ENCODE peak calls at places on chromosomes 13 and 19, in four cellular contexts. N is stomach, C is PC-3, H is heart right ventricle. Z is an unnamed sample.

GRCh38 chr19:38793671-38794070 is 4.7 kb downstream of the LGALS7B start:
- DNase-seq in N (no peak), C (no peak), H (no peak), Z (no peak)

GRCh38 chr19:33453207-33453736 is 68.3 kb downstream of the PEPD start:
- DNase-seq in N (no peak), C (no peak), H (no peak), Z (no peak)

GRCh38 chr13:46751811-46752635 is 44.9 kb downstream of the ESD start:
- DNase-seq in N (no peak), C (no peak), H (no peak), Z (no peak)

GRCh38 chr13:110716235-110716505 is 2.7 kb downstream of the ING1 start:
- DNase-seq in N (peak; percentile 51), C (peak; percentile 40), H (peak; percentile 37), Z (peak; percentile 68)

GRCh38 chr13:76293346-76293745 is 592.9 kb downstream of the KCTD12 start:
- DNase-seq in N (no peak), C (peak; percentile 76), H (no peak), Z (no peak)

GRCh38 chr13:76813874-76814273 is 72.3 kb downstream of the KCTD12 start:
- DNase-seq in N (peak; percentile 47), C (no peak), H (no peak), Z (peak; percentile 92)

GRCh38 chr13:104318121-104318520 is 1251.9 kb upstream of the SLC10A2 start:
- DNase-seq in N (no peak), C (peak; percentile 38), H (no peak), Z (no peak)

GRCh38 chr19:45668342-45668871 is 386 bp downstream of the GIPR start:
- DNase-seq in N (peak; percentile 28), C (no peak), H (no peak), Z (peak; percentile 53)

GRCh38 chr19:7874080-7874856 is at the start of gene PRR36:
- DNase-seq in N (peak; percentile 72), C (peak; percentile 80), H (no peak), Z (no peak)

GRCh38 chr19:16042533-16043085 is 33.7 kb upstream of the TPM4 start:
- DNase-seq in N (no peak), C (peak; percentile 9), H (no peak), Z (no peak)

GRCh38 chr19:54179921-54180452 is 7.0 kb upstream of the TMC4 start:
- DNase-seq in N (peak; percentile 72), C (peak; percentile 16), H (no peak), Z (peak; percentile 74)

GRCh38 chr13:102901615-102902305 is 55.9 kb downstream of the ERCC5 start:
- DNase-seq in N (no peak), C (peak; percentile 5), H (no peak), Z (no peak)

GRCh38 chr19:29326351-29326750 is 113.4 kb upstream of the UQCRFS1 start:
- DNase-seq in N (no peak), C (no peak), H (no peak), Z (no peak)

GRCh38 chr13:45231722-45232121 is 30.9 kb upstream of the KCTD4 start:
- DNase-seq in N (no peak), C (no peak), H (no peak), Z (no peak)

GRCh38 chr13:29713841-29714240 is 118.4 kb upstream of the SLC7A1 start:
- DNase-seq in N (no peak), C (peak; percentile 63), H (no peak), Z (no peak)

GRCh38 chr13:90675129-90675528 is 672.4 kb upstream of the MIR17HG start:
- DNase-seq in N (no peak), C (no peak), H (no peak), Z (no peak)

GRCh38 chr13:99830931-99831330 is 140.6 kb downstream of the ZIC5 start:
- DNase-seq in N (no peak), C (no peak), H (no peak), Z (no peak)
- TF ChIP-seq CTCF in N (no peak), C (no peak), H (no peak), Z (no peak)

GRCh38 chr19:48837081-48837524 is 812 bp upstream of the HSD17B14 start:
- DNase-seq in N (peak; percentile 56), C (peak; percentile 82), H (peak; percentile 81), Z (peak; percentile 77)

GRCh38 chr19:48835734-48836088 is 580 bp downstream of the HSD17B14 start:
- DNase-seq in N (peak; percentile 98), C (peak; percentile 87), H (peak; percentile 93), Z (peak; percentile 96)

GRCh38 chr19:48833977-48834376 is 2.3 kb downstream of the HSD17B14 start:
- DNase-seq in N (no peak), C (no peak), H (no peak), Z (no peak)

GRCh38 chr19:48837586-48838191 is 1.4 kb upstream of the HSD17B14 start:
- DNase-seq in N (no peak), C (no peak), H (no peak), Z (no peak)

DNA sequence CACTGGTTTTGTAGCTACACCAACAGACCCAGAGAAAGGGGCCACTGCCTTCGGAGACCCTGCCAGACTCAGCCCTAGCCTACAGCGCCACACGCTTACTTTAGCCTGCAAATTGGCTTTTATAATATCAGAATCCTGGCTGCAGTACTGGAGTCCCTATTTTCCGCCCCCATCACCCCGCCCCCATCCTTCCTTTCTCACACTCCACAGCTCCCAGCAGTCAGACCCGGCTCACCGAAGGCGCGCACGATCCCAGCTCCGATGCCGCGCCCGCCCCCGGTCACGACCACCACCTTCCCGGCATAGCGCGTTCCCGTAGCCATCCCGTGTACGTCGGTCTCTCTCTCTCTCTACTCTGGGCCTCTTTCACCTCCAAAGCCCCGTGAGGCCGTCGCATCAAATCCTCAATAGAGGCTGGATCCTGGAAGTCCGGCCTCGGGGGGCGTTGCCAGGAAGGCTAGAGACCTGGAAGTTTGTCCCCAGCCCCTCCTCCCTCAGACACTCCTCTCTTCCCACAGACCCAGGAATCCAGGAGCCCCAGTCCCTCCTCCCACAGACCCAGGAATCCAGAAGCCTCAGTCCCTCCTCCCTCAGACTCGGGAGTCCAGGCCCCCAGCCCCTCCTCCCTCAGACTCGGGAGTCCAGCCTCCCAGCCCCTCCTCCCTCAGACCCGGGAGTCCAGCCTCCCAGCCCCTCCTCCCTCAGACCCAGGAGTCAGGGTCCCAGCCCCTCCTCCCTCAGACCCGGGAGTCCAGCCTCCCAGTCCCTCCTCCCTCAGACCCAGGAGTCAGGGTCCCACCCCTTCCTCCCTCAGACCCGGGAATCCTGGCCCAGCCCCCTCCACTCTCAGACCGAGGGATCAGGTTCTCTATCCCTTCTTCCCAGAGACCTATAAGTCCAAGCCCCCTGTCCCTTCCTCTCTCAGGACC is at the start of gene HSD17B14:
- DNase-seq in N (no peak), C (peak; percentile 41), H (no peak), Z (no peak)
- H3K4me3 ChIP-seq in N (peak within 1 kb of the TSS; percentile 43), C (peak within 1 kb of the TSS; percentile 69), H (peak within 1 kb of the TSS; percentile 21), Z (no peak within 1 kb of the TSS)

DNA sequence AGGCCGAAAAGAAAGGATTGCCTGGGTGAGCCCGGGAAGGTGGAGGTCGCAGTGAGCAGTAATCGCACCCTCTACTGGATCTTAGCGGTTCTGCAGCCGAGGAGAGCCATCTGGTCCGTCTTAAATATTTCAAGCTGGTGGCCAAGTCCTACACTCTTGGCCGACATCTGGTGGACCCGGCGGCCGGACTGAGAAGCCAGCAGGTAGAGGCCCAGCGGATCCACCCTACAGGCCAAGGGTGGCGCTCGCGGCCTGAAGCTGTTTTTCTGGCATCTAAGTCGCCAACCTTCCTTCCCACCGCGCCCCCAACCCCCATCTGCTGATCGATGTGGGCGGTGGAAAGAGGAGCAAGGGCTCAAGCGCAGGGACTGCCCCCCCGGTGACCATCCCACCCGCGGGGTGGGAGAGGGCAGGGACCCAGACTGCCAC is 46.5 kb upstream of the ZNF730 start:
- DNase-seq in N (no peak), C (no peak), H (peak; percentile 33), Z (peak; percentile 26)
- TF ChIP-seq CTCF in N (no peak), C (peak; percentile 15), H (peak; percentile 50), Z (no peak)

GRCh38 chr19:4557186-4557970 is 2.1 kb downstream of the SEMA6B start:
- DNase-seq in N (no peak), C (peak; percentile 59), H (no peak), Z (no peak)

GRCh38 chr19:4554717-4555116 is 4.8 kb downstream of the SEMA6B start:
- DNase-seq in N (no peak), C (no peak), H (no peak), Z (no peak)

GRCh38 chr19:4553775-4554174 is 5.7 kb downstream of the SEMA6B start:
- DNase-seq in N (no peak), C (no peak), H (no peak), Z (no peak)

GRCh38 chr19:4556574-4557185 is 2.8 kb downstream of the SEMA6B start:
- DNase-seq in N (no peak), C (peak; percentile 84), H (no peak), Z (peak; percentile 61)

DNA sequence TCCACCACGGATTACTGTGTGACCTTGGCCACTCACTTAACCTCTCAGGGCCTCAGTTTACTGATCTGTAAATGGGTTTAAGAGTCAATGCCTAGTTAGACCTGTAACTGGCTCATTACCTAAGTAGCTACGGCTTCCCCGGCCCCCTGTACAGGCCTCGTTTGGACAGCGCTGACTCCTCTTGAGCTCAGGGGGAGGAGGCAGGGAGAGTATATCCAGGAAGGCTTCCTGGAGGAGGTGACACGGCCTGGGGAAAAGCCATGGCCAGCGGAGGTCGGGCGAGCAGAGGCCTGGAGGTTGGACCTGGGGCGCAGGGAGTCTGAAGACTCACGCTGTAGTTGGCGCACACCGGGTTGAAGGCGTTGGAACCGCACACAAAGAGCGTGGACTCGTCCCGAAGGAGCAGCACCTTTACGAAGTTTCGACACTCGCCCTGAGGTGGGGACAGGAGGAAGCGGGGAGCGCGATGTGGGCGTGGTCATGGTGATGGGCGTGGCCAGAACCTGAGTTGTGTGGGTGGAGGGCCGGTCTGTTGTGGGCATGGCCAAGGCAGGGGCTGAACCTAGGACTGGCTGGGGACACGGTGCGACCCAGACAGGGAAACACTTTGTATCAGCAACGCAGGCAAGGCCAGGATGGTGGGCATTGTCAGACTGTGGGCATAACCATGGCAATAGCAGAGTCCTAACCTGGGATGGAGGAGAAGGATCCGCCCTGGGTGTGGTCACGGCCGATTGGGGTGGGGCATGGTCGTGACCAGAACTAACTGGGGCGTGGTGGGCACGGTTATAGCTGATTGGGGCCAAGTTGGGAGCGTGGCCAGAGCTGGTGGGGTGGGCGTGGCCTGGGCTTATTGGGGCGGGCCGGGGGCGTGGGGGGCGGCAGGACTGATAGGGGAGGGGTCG is 3.6 kb downstream of the SEMA6B start:
- DNase-seq in N (no peak), C (peak; percentile 72), H (no peak), Z (peak; percentile 37)
- H3K4me3 ChIP-seq in N (no peak overlapping the region), C (peak overlapping the region; percentile 32), H (no peak overlapping the region), Z (no peak overlapping the region)

DNA sequence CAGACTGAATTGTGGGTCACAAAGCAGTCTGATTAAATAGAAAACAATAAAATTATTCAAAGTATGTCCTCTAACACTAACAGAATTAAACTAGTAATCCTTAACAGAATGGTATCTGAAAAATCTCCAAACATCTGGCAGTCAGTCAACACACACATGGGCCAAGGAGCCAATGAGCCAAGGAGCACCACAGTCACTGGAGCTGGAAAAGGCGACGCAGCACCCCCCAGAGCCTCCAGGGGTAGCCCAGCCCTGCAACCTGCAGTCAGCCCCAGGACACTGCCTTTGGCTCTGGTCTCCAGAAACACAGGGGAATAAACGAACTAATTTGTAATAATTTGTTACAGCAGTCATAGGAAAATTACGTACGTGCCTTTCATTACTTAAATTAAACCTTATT is 12.3 kb downstream of the TUBGCP3 start:
- DNase-seq in N (no peak), C (no peak), H (no peak), Z (no peak)
- TF ChIP-seq CTCF in N (no peak), C (no peak), H (no peak), Z (no peak)

GRCh38 chr19:24078688-24079087 is 8.3 kb upstream of the ZNF254 start:
- DNase-seq in N (no peak), C (no peak), H (no peak), Z (no peak)
- H3K4me3 ChIP-seq in N (no peak overlapping the region), C (no peak overlapping the region), H (no peak overlapping the region), Z (no peak overlapping the region)

Z was measured in mucosa of descending colon.